ENCODE peak calls at places on chromosomes 2 and 18, in eight cellular contexts. One of them, this sample, is unnamed.

GRCh38 chr2:59249441-59250330 is 1008.6 kb upstream of the FANCL start:
- DNase-seq in adrenal gland: no peak
- DNase-seq in stomach: no peak
- DNase-seq in tibial artery: no peak
- DNase-seq in A673: no peak
- DNase-seq in neural progenitor cell: peak; percentile 58
- DNase-seq in tibial nerve: no peak
- DNase-seq in sigmoid colon: no peak
- DNase-seq in this sample: no peak

GRCh38 chr2:149205143-149205542 is 125.2 kb upstream of the LYPD6 start:
- DNase-seq in adrenal gland: no peak
- DNase-seq in stomach: no peak
- DNase-seq in tibial artery: no peak
- DNase-seq in A673: no peak
- DNase-seq in neural progenitor cell: no peak
- DNase-seq in tibial nerve: no peak
- DNase-seq in sigmoid colon: no peak
- DNase-seq in this sample: no peak

GRCh38 chr2:55618025-55618648 is 715 bp upstream of the PPP4R3B start:
- DNase-seq in adrenal gland: no peak
- DNase-seq in stomach: no peak
- DNase-seq in tibial artery: no peak
- DNase-seq in A673: peak; percentile 9
- DNase-seq in neural progenitor cell: peak; percentile 36
- DNase-seq in tibial nerve: peak; percentile 13
- DNase-seq in sigmoid colon: no peak
- DNase-seq in this sample: no peak

GRCh38 chr2:43028188-43028587 is 198.2 kb downstream of the ZFP36L2 start:
- DNase-seq in adrenal gland: no peak
- DNase-seq in stomach: no peak
- DNase-seq in tibial artery: no peak
- DNase-seq in A673: no peak
- DNase-seq in neural progenitor cell: no peak
- DNase-seq in tibial nerve: no peak
- DNase-seq in sigmoid colon: peak; percentile 48
- DNase-seq in this sample: no peak

GRCh38 chr18:57856707-57857280 is 53.7 kb upstream of the ATP8B1 start:
- DNase-seq in adrenal gland: no peak
- DNase-seq in stomach: no peak
- DNase-seq in tibial artery: no peak
- DNase-seq in A673: peak; percentile 97
- DNase-seq in neural progenitor cell: no peak
- DNase-seq in tibial nerve: no peak
- DNase-seq in sigmoid colon: no peak
- DNase-seq in this sample: no peak

GRCh38 chr18:76657428-76657827 is 162.4 kb upstream of the ZNF516 start:
- DNase-seq in adrenal gland: no peak
- DNase-seq in stomach: no peak
- DNase-seq in tibial artery: no peak
- DNase-seq in A673: peak; percentile 60
- DNase-seq in neural progenitor cell: no peak
- DNase-seq in tibial nerve: no peak
- DNase-seq in sigmoid colon: no peak
- DNase-seq in this sample: peak; percentile 25

GRCh38 chr2:47043142-47043890 is 111.8 kb downstream of the STPG4 start:
- DNase-seq in adrenal gland: peak; percentile 92
- DNase-seq in stomach: no peak
- DNase-seq in tibial artery: no peak
- DNase-seq in A673: peak; percentile 50
- DNase-seq in neural progenitor cell: no peak
- DNase-seq in tibial nerve: peak; percentile 34
- DNase-seq in sigmoid colon: peak; percentile 82
- DNase-seq in this sample: peak; percentile 69

GRCh38 chr2:27647289-27647688 is 16.1 kb downstream of the SUPT7L start:
- DNase-seq in adrenal gland: no peak
- DNase-seq in stomach: no peak
- DNase-seq in tibial artery: no peak
- DNase-seq in A673: no peak
- DNase-seq in neural progenitor cell: no peak
- DNase-seq in tibial nerve: no peak
- DNase-seq in sigmoid colon: no peak
- DNase-seq in this sample: no peak

GRCh38 chr2:74528600-74529356 is 728 bp downstream of the AUP1 start:
- DNase-seq in adrenal gland: no peak
- DNase-seq in stomach: no peak
- DNase-seq in tibial artery: no peak
- DNase-seq in A673: no peak
- DNase-seq in neural progenitor cell: no peak
- DNase-seq in tibial nerve: no peak
- DNase-seq in sigmoid colon: no peak
- DNase-seq in this sample: no peak

GRCh38 chr2:160292225-160292624 is 92.2 kb upstream of the ITGB6 start:
- DNase-seq in adrenal gland: no peak
- DNase-seq in stomach: no peak
- DNase-seq in tibial artery: no peak
- DNase-seq in A673: peak; percentile 47
- DNase-seq in neural progenitor cell: no peak
- DNase-seq in tibial nerve: no peak
- DNase-seq in sigmoid colon: no peak
- DNase-seq in this sample: no peak

GRCh38 chr2:96636772-96637171 is 1.3 kb downstream of the KANSL3 start:
- DNase-seq in adrenal gland: no peak
- DNase-seq in stomach: no peak
- DNase-seq in tibial artery: no peak
- DNase-seq in A673: peak; percentile 17
- DNase-seq in neural progenitor cell: no peak
- DNase-seq in tibial nerve: no peak
- DNase-seq in sigmoid colon: no peak
- DNase-seq in this sample: no peak

GRCh38 chr2:157393350-157393749 is 50.5 kb downstream of the CYTIP start:
- DNase-seq in adrenal gland: no peak
- DNase-seq in stomach: no peak
- DNase-seq in tibial artery: no peak
- DNase-seq in A673: no peak
- DNase-seq in neural progenitor cell: no peak
- DNase-seq in tibial nerve: no peak
- DNase-seq in sigmoid colon: no peak
- DNase-seq in this sample: no peak

GRCh38 chr2:69222984-69223658 is 163.9 kb downstream of the GFPT1 start:
- DNase-seq in adrenal gland: peak; percentile 44
- DNase-seq in stomach: peak; percentile 70
- DNase-seq in tibial artery: peak; percentile 56
- DNase-seq in A673: peak; percentile 43
- DNase-seq in neural progenitor cell: no peak
- DNase-seq in tibial nerve: no peak
- DNase-seq in sigmoid colon: no peak
- DNase-seq in this sample: peak; percentile 62

GRCh38 chr2:157430266-157430665 is 13.6 kb downstream of the CYTIP start:
- DNase-seq in adrenal gland: no peak
- DNase-seq in stomach: no peak
- DNase-seq in tibial artery: no peak
- DNase-seq in A673: no peak
- DNase-seq in neural progenitor cell: no peak
- DNase-seq in tibial nerve: no peak
- DNase-seq in sigmoid colon: no peak
- DNase-seq in this sample: no peak

GRCh38 chr2:126635281-126635680 is 20.7 kb upstream of the GYPC start:
- DNase-seq in adrenal gland: peak; percentile 69
- DNase-seq in stomach: no peak
- DNase-seq in tibial artery: no peak
- DNase-seq in A673: peak; percentile 25
- DNase-seq in neural progenitor cell: no peak
- DNase-seq in tibial nerve: peak; percentile 40
- DNase-seq in sigmoid colon: no peak
- DNase-seq in this sample: no peak

GRCh38 chr2:56801770-56802169 is 618.0 kb downstream of the CCDC85A start:
- DNase-seq in adrenal gland: no peak
- DNase-seq in stomach: no peak
- DNase-seq in tibial artery: no peak
- DNase-seq in A673: no peak
- DNase-seq in neural progenitor cell: no peak
- DNase-seq in tibial nerve: no peak
- DNase-seq in sigmoid colon: no peak
- DNase-seq in this sample: no peak

GRCh38 chr18:67104700-67105284 is 411.7 kb downstream of the DSEL start:
- DNase-seq in adrenal gland: peak; percentile 22
- DNase-seq in stomach: peak; percentile 65
- DNase-seq in tibial artery: peak; percentile 61
- DNase-seq in A673: peak; percentile 79
- DNase-seq in neural progenitor cell: peak; percentile 82
- DNase-seq in tibial nerve: peak; percentile 79
- DNase-seq in sigmoid colon: no peak
- DNase-seq in this sample: peak; percentile 54

GRCh38 chr2:72236445-72237067 is 88.9 kb upstream of the CYP26B1 start:
- DNase-seq in adrenal gland: peak; percentile 60
- DNase-seq in stomach: no peak
- DNase-seq in tibial artery: no peak
- DNase-seq in A673: peak; percentile 68
- DNase-seq in neural progenitor cell: no peak
- DNase-seq in tibial nerve: no peak
- DNase-seq in sigmoid colon: no peak
- DNase-seq in this sample: no peak

GRCh38 chr18:33270297-33270696 is 170.2 kb downstream of the CCDC178 start:
- DNase-seq in adrenal gland: no peak
- DNase-seq in stomach: no peak
- DNase-seq in tibial artery: no peak
- DNase-seq in A673: no peak
- DNase-seq in neural progenitor cell: no peak
- DNase-seq in tibial nerve: no peak
- DNase-seq in sigmoid colon: no peak
- DNase-seq in this sample: no peak
- TF ChIP-seq CTCF in adrenal gland: no peak
- TF ChIP-seq CTCF in stomach: no peak
- TF ChIP-seq CTCF in tibial artery: no peak
- TF ChIP-seq CTCF in A673: no peak
- TF ChIP-seq CTCF in neural progenitor cell: no peak
- TF ChIP-seq CTCF in tibial nerve: no peak
- TF ChIP-seq CTCF in sigmoid colon: no peak
- TF ChIP-seq CTCF in this sample: no peak

GRCh38 chr2:44932079-44932478 is 9.4 kb upstream of the SIX3 start:
- DNase-seq in adrenal gland: no peak
- DNase-seq in stomach: no peak
- DNase-seq in tibial artery: no peak
- DNase-seq in A673: no peak
- DNase-seq in neural progenitor cell: peak; percentile 48
- DNase-seq in tibial nerve: no peak
- DNase-seq in sigmoid colon: peak; percentile 28
- DNase-seq in this sample: no peak
- H3K27me3 ChIP-seq in adrenal gland: peaks cover 100% of the 10 kb centered on the region
- H3K27me3 ChIP-seq in stomach: peaks cover 96% of the 10 kb centered on the region
- H3K27me3 ChIP-seq in tibial artery: peaks cover 5% of the 10 kb centered on the region
- H3K27me3 ChIP-seq in A673: peaks cover 100% of the 10 kb centered on the region
- H3K27me3 ChIP-seq in neural progenitor cell: peaks cover 100% of the 10 kb centered on the region
- H3K27me3 ChIP-seq in tibial nerve: peaks cover 99% of the 10 kb centered on the region
- H3K27me3 ChIP-seq in sigmoid colon: peaks cover 100% of the 10 kb centered on the region
- H3K27me3 ChIP-seq in this sample: no peaks in the 10 kb centered on the region

GRCh38 chr2:54459037-54459441 is 2.9 kb downstream of the SPTBN1 start:
- DNase-seq in adrenal gland: peak; percentile 26
- DNase-seq in stomach: no peak
- DNase-seq in tibial artery: no peak
- DNase-seq in A673: peak; percentile 36
- DNase-seq in neural progenitor cell: no peak
- DNase-seq in tibial nerve: peak; percentile 53
- DNase-seq in sigmoid colon: no peak
- DNase-seq in this sample: no peak
- TF ChIP-seq CTCF in adrenal gland: no peak
- TF ChIP-seq CTCF in stomach: no peak
- TF ChIP-seq CTCF in tibial artery: no peak
- TF ChIP-seq CTCF in A673: no peak
- TF ChIP-seq CTCF in neural progenitor cell: no peak
- TF ChIP-seq CTCF in tibial nerve: no peak
- TF ChIP-seq CTCF in sigmoid colon: no peak
- TF ChIP-seq CTCF in this sample: no peak

GRCh38 chr18:48098007-48098406 is 167.5 kb upstream of the SMAD2 start:
- DNase-seq in adrenal gland: no peak
- DNase-seq in stomach: no peak
- DNase-seq in tibial artery: no peak
- DNase-seq in A673: no peak
- DNase-seq in neural progenitor cell: no peak
- DNase-seq in tibial nerve: no peak
- DNase-seq in sigmoid colon: no peak
- DNase-seq in this sample: no peak

GRCh38 chr18:48098538-48098937 is 168.1 kb upstream of the SMAD2 start:
- DNase-seq in adrenal gland: no peak
- DNase-seq in stomach: no peak
- DNase-seq in tibial artery: no peak
- DNase-seq in A673: no peak
- DNase-seq in neural progenitor cell: no peak
- DNase-seq in tibial nerve: no peak
- DNase-seq in sigmoid colon: no peak
- DNase-seq in this sample: no peak

GRCh38 chr18:48091869-48092497 is 161.5 kb upstream of the SMAD2 start:
- DNase-seq in adrenal gland: no peak
- DNase-seq in stomach: no peak
- DNase-seq in tibial artery: no peak
- DNase-seq in A673: no peak
- DNase-seq in neural progenitor cell: no peak
- DNase-seq in tibial nerve: no peak
- DNase-seq in sigmoid colon: no peak
- DNase-seq in this sample: no peak

GRCh38 chr18:48093104-48093503 is 162.6 kb upstream of the SMAD2 start:
- DNase-seq in adrenal gland: no peak
- DNase-seq in stomach: no peak
- DNase-seq in tibial artery: no peak
- DNase-seq in A673: no peak
- DNase-seq in neural progenitor cell: no peak
- DNase-seq in tibial nerve: no peak
- DNase-seq in sigmoid colon: no peak
- DNase-seq in this sample: no peak

DNA sequence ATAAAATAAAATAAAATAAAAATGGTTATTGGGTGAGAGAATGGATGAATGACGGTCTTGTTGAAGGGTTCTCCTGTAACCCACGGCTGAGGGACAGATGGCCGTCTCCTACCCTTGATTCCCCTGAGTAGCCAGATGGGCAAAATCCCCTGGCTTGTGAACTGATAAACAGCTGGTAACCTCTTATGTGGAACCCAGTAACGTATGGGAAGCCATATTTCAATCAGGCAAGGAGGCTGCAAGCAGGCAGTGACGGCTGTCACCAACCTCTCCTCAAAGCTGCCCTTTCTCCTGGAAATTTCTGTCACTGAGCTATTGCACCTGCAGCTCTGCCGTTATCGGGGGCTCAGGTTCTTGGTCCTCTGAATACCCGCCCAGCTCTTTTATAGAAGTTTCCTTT is 165.3 kb upstream of the SMAD2 start:
- DNase-seq in adrenal gland: no peak
- DNase-seq in stomach: no peak
- DNase-seq in tibial artery: no peak
- DNase-seq in A673: no peak
- DNase-seq in neural progenitor cell: no peak
- DNase-seq in tibial nerve: no peak
- DNase-seq in sigmoid colon: no peak
- DNase-seq in this sample: peak; percentile 86
- H3K27me3 ChIP-seq in adrenal gland: no peaks in the 10 kb centered on the region
- H3K27me3 ChIP-seq in stomach: no peaks in the 10 kb centered on the region
- H3K27me3 ChIP-seq in tibial artery: no peaks in the 10 kb centered on the region
- H3K27me3 ChIP-seq in A673: peaks cover 6% of the 10 kb centered on the region
- H3K27me3 ChIP-seq in neural progenitor cell: no peaks in the 10 kb centered on the region
- H3K27me3 ChIP-seq in tibial nerve: no peaks in the 10 kb centered on the region
- H3K27me3 ChIP-seq in sigmoid colon: no peaks in the 10 kb centered on the region
- H3K27me3 ChIP-seq in this sample: no peaks in the 10 kb centered on the region

This sample was measured in WERI-Rb-1.